ENCODE peak calls at places on chromosomes 3 and 15, in six cellular contexts. J, T, K, I, B and U are unnamed samples.

GRCh38 chr3:146160964-146161724 is at the start of gene PLOD2:
- DNase-seq in J (peak; percentile 81), T (peak; percentile 86), K (peak; percentile 65), I (no peak), B (peak; percentile 90), U (no peak)

GRCh38 chr3:18027161-18027939 is 284.9 kb upstream of the TBC1D5 start:
- DNase-seq in J (no peak), T (no peak), K (no peak), I (no peak), B (no peak), U (no peak)

GRCh38 chr3:197010556-197011351 is 18.9 kb downstream of the MELTF start:
- DNase-seq in J (no peak), T (no peak), K (no peak), I (no peak), B (no peak), U (no peak)

GRCh38 chr15:87493803-87494202 is 762.7 kb downstream of the NTRK3 start:
- DNase-seq in J (no peak), T (no peak), K (no peak), I (no peak), B (no peak), U (no peak)

GRCh38 chr15:25171111-25171811 is 216.5 kb downstream of the SNRPN start:
- DNase-seq in J (no peak), T (no peak), K (no peak), I (peak; percentile 64), B (peak; percentile 34), U (peak; percentile 86)

GRCh38 chr3:130826516-130826915 is 67.4 kb upstream of the ATP2C1 start:
- DNase-seq in J (no peak), T (no peak), K (no peak), I (no peak), B (no peak), U (no peak)

GRCh38 chr3:85384372-85384771 is 425.6 kb downstream of the CADM2 start:
- DNase-seq in J (no peak), T (no peak), K (no peak), I (no peak), B (no peak), U (no peak)

GRCh38 chr15:80615783-80616391 is 79.2 kb upstream of the ABHD17C start:
- DNase-seq in J (peak; percentile 79), T (no peak), K (no peak), I (no peak), B (peak; percentile 63), U (peak; percentile 92)

GRCh38 chr3:158936530-158937113 is 134.8 kb downstream of the MFSD1 start:
- DNase-seq in J (no peak), T (peak; percentile 30), K (no peak), I (no peak), B (no peak), U (no peak)

GRCh38 chr15:76209948-76210347 is 101.3 kb downstream of the ETFA start:
- DNase-seq in J (no peak), T (no peak), K (no peak), I (peak; percentile 69), B (no peak), U (no peak)

GRCh38 chr3:124149774-124150173 is 157.8 kb upstream of the ROPN1 start:
- DNase-seq in J (no peak), T (no peak), K (no peak), I (no peak), B (no peak), U (no peak)

GRCh38 chr3:183779896-183780450 is 45.4 kb downstream of the MAP6D1 start:
- DNase-seq in J (no peak), T (no peak), K (no peak), I (no peak), B (no peak), U (no peak)

GRCh38 chr3:124676236-124676635 is 54.0 kb upstream of the UMPS start:
- DNase-seq in J (no peak), T (no peak), K (no peak), I (no peak), B (no peak), U (no peak)

DNA sequence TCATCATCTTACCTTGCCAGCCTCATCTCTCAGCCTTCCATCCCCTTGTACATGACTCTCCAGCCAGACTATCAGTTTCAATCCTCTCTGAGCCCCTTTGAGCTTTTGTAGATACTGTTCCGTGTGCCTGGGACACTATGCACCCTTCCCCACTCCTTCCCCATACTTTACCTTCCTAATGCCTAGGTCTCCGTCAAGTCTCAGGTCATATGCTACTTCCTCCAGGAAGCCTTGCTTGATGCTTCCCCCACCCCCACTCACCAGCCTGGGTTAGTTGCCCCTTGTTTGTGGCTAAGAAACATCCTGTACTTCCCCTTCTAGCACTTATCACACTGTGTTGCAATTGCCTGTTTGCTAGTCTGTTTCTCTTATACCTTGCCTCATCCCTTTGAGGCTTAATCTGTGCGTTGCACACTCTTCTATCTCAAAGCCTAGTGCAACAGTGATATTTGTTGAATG is 6.7 kb upstream of the USP3 start:
- DNase-seq in J (peak; percentile 63), T (no peak), K (no peak), I (no peak), B (no peak), U (no peak)
- H3K4me1 ChIP-seq in J (peaks cover 13% of the 10 kb centered on the region), T (peaks cover 69% of the 10 kb centered on the region), K (no peaks in the 10 kb centered on the region), I (peaks cover 29% of the 10 kb centered on the region), B (peaks cover 39% of the 10 kb centered on the region), U (peaks cover 22% of the 10 kb centered on the region)

GRCh38 chr3:100238599-100238998 is 22.2 kb upstream of the TBC1D23 start:
- DNase-seq in J (no peak), T (no peak), K (no peak), I (no peak), B (no peak), U (no peak)
- H3K36me3 ChIP-seq in J (no peaks in the 10 kb centered on the region), T (no peaks in the 10 kb centered on the region), K (no peaks in the 10 kb centered on the region), I (no peaks in the 10 kb centered on the region), B (no peaks in the 10 kb centered on the region), U (no peaks in the 10 kb centered on the region)

DNA sequence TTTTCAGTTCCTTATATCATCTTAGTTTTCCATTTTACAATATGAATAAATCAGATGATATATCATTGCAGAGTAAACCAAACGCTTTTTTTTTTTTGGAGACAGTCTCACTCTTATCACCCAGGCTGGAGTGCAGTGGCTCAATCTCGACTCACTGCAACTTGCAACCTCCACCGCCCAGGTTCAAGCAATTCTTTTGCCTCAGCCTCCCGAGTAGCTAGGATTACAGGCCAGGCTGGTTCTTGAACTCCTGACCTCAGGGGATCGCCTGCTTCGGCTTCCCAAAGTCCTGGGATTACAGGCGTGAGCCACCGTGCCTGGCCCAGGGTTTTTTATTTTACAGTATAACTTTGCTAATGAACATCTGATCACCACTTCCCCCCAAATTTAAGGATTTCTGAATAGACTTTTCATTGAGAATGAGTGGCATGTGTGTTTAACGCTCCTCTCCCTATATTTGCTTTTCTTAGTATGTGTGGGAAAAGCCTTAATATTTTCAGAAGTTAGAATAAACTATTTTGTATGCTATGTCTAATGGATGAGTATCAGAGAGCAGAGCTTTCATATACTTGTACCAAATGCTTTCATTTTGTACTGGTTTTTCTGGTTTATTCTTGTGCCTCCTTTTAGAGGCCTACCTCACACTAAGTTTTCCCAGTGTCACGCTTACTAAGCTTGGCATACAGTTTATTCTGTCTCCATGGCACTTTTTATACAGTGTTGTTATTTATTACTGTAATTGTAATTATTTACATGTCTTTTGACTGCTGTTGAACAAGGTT is 5.7 kb upstream of the EBLN2 start:
- DNase-seq in J (peak; percentile 16), T (no peak), K (no peak), I (no peak), B (no peak), U (no peak)
- H3K27ac ChIP-seq in J (no peak overlapping the region), T (peak overlapping the region; percentile 39), K (peak overlapping the region; percentile 17), I (no peak overlapping the region), B (no peak overlapping the region), U (no peak overlapping the region)

DNA sequence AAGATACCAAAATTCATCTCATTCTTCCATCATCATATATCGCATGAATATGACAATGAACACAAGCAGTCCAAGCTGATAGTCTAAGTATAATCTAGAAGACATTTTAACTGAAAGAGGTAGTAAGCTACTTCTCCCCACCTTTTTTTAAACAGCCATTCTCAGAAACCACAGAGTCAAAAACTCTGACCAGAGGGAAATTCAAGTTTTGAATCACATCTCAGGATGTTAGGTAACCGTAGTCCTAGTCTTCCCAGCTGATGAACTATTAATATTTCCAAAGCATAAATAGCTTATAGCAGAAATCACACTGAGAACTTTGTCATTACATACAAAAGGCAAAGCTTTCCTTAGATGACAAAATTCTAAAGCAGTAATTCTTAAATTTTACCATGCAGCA is 25.8 kb downstream of the NPTN start:
- DNase-seq in J (no peak), T (no peak), K (no peak), I (no peak), B (no peak), U (no peak)
- H3K4me1 ChIP-seq in J (peaks cover 23% of the 10 kb centered on the region), T (peaks cover 52% of the 10 kb centered on the region), K (peaks cover 4% of the 10 kb centered on the region), I (peaks cover 77% of the 10 kb centered on the region), B (peaks cover 4% of the 10 kb centered on the region), U (peaks cover 95% of the 10 kb centered on the region)

DNA sequence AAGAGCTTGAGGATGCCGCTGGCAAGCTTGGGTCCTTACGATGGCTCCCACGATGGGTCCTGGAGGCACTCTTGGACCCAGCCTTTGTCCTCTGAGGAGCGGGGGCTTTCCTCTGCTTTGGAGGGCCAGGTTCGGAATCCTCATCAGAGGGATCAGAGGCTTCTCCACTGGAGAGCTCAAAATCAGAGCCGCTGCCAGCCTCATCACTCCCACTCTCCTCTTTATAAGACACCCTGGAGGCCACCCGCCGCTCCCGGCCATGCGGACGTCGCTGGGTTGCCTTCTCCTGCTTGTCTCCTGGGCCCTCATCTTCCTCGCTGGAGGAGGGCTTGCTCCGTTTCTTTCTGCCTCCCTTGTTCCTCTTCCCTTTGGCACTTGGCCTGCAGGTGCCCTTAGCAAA is 20.0 kb downstream of the XPC start:
- DNase-seq in J (no peak), T (no peak), K (no peak), I (peak; percentile 82), B (no peak), U (peak; percentile 62)
- H3K36me3 ChIP-seq in J (peaks cover 24% of the 10 kb centered on the region), T (peaks cover 48% of the 10 kb centered on the region), K (peaks cover 98% of the 10 kb centered on the region), I (peaks cover 4% of the 10 kb centered on the region), B (peaks cover 78% of the 10 kb centered on the region), U (peaks cover 81% of the 10 kb centered on the region)

GRCh38 chr3:152728346-152728980 is 106.5 kb upstream of the P2RY1 start:
- DNase-seq in J (no peak), T (no peak), K (no peak), I (no peak), B (no peak), U (no peak)
- H3K27ac ChIP-seq in J (no peak overlapping the region), T (no peak overlapping the region), K (no peak overlapping the region), I (no peak overlapping the region), B (no peak overlapping the region), U (no peak overlapping the region)

GRCh38 chr3:129605593-129606521 is 619 bp downstream of the PLXND1 start:
- DNase-seq in J (peak; percentile 16), T (no peak), K (no peak), I (no peak), B (no peak), U (no peak)

GRCh38 chr3:129606522-129607390 is at the start of gene PLXND1:
- DNase-seq in J (peak; percentile 19), T (peak; percentile 88), K (no peak), I (no peak), B (peak; percentile 70), U (no peak)

GRCh38 chr3:129604223-129604941 is 2.1 kb downstream of the PLXND1 start:
- DNase-seq in J (no peak), T (no peak), K (no peak), I (no peak), B (no peak), U (no peak)

GRCh38 chr3:129603561-129603942 is 2.9 kb downstream of the PLXND1 start:
- DNase-seq in J (no peak), T (no peak), K (no peak), I (no peak), B (no peak), U (no peak)

GRCh38 chr3:129604942-129605592 is 1.4 kb downstream of the PLXND1 start:
- DNase-seq in J (no peak), T (peak; percentile 76), K (no peak), I (no peak), B (no peak), U (no peak)
- H3K4me1 ChIP-seq in J (no peaks in the 10 kb centered on the region), T (peaks cover 50% of the 10 kb centered on the region), K (peaks cover 33% of the 10 kb centered on the region), I (peaks cover 68% of the 10 kb centered on the region), B (no peaks in the 10 kb centered on the region), U (peaks cover 90% of the 10 kb centered on the region)